ENCODE peak calls at places on chromosomes 16 and 17, in ten cellular contexts. I is fibroblast of lung, E is AG09319, P is sigmoid colon, V is heart left ventricle, J is choroid plexus epithelial cell, Y is fibroblast of mammary gland, B is endothelial cell, Z is chondrocyte, R is GM23338. A is an unnamed sample.

GRCh38 chr16:86798247-86799041 is 220.1 kb downstream of the FOXL1 start:
- DNase-seq in Y (peak; percentile 36), I (peak; percentile 66), R (no peak), E (no peak), J (no peak), Z (no peak), V (no peak), B (no peak), P (peak; percentile 4), A (no peak)

GRCh38 chr17:47693667-47694017 is 319 bp upstream of the TBKBP1 start:
- DNase-seq in I (no peak), Z (peak; percentile 57), Y (no peak), J (no peak), R (no peak), V (no peak), P (no peak), E (no peak), B (peak; percentile 62), A (no peak)

GRCh38 chr17:2222301-2222700 is 81.3 kb downstream of the SMG6 start:
- DNase-seq in B (no peak), R (no peak), Z (no peak), V (no peak), I (no peak), Y (no peak), J (peak; percentile 84), P (no peak), E (no peak), A (no peak)

GRCh38 chr17:13024526-13025263 is 6.9 kb upstream of the ELAC2 start:
- DNase-seq in V (peak; percentile 60), Z (no peak), J (peak; percentile 72), E (no peak), P (no peak), Y (peak; percentile 60), R (peak; percentile 87), B (peak; percentile 90), I (peak; percentile 30), A (peak; percentile 81)

GRCh38 chr16:19119564-19119963 is 5.8 kb downstream of the ITPRIPL2 start:
- DNase-seq in B (no peak), Y (peak; percentile 97), J (peak; percentile 90), P (no peak), R (no peak), V (no peak), E (no peak), I (peak; percentile 85), Z (no peak), A (no peak)

GRCh38 chr16:56221995-56222394 is 30.7 kb downstream of the GNAO1 start:
- DNase-seq in P (no peak), Z (no peak), I (no peak), J (no peak), Y (no peak), B (no peak), R (no peak), E (no peak), V (no peak), A (no peak)

GRCh38 chr16:13733561-13733960 is 186.4 kb upstream of the ERCC4 start:
- DNase-seq in I (peak; percentile 4), V (no peak), P (no peak), J (no peak), R (no peak), Y (no peak), E (no peak), B (no peak), Z (no peak), A (no peak)

GRCh38 chr16:10640934-10641333 is 53.8 kb downstream of the TEKT5 start:
- DNase-seq in J (no peak), V (no peak), B (no peak), E (no peak), P (no peak), I (no peak), Y (no peak), R (no peak), Z (no peak), A (no peak)

GRCh38 chr16:10225653-10226052 is 43.4 kb upstream of the GRIN2A start:
- DNase-seq in P (no peak), E (no peak), Y (no peak), I (no peak), B (no peak), R (no peak), V (no peak), J (no peak), Z (no peak), A (no peak)

GRCh38 chr17:19317359-19318095 is 45.0 kb downstream of the B9D1 start:
- DNase-seq in E (peak; percentile 11), R (peak; percentile 93), V (peak; percentile 87), Z (no peak), Y (peak; percentile 84), J (peak; percentile 91), B (peak; percentile 52), I (peak; percentile 91), P (peak; percentile 90), A (no peak)

GRCh38 chr16:31033709-31034492 is 543 bp downstream of the STX4 start:
- DNase-seq in Z (no peak), R (peak; percentile 94), V (peak; percentile 92), B (peak; percentile 80), J (peak; percentile 85), E (peak; percentile 47), Y (peak; percentile 75), I (peak; percentile 63), P (peak; percentile 96), A (peak; percentile 83)

GRCh38 chr16:85844786-85845185 is 45.3 kb downstream of the COX4I1 start:
- DNase-seq in R (no peak), J (peak; percentile 38), P (peak; percentile 64), E (no peak), Z (peak; percentile 34), I (no peak), V (no peak), B (no peak), Y (no peak), A (no peak)

GRCh38 chr16:58508671-58509251 is 6.6 kb upstream of the SETD6 start:
- DNase-seq in Z (peak; percentile 64), R (no peak), P (peak; percentile 59), V (no peak), J (no peak), I (no peak), B (no peak), Y (no peak), E (no peak), A (no peak)

DNA sequence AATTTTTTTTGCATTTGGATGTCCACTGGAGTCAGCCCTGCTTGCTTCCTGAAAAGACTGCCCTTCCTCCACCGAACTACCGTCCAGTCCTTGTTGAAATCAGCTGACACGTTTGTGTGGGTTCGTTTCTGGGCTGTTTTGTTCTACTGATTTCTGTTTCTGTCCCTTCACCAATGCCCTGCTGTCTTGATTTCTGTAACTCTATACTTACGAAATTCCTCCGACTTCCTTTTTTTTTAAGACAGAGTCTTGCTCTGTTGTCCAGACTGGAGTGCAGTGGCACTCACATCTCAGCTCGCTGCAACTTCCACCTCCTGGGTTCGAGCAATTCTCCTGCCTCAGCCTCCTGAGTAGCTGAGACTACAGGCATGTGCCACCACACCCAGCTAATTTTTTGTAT is 8.4 kb upstream of the GAA start:
- DNase-seq in J (peak; percentile 32), R (no peak), E (no peak), Z (no peak), P (peak; percentile 64), Y (no peak), B (no peak), V (no peak), I (no peak), A (no peak)
- TF ChIP-seq CTCF in J (no peak), R (no peak), E (no peak), Z (no peak), P (no peak), Y (no peak), B (no peak), V (no peak), I (no peak), A (no peak)

GRCh38 chr17:49125449-49125848 is 7.1 kb upstream of the B4GALNT2 start:
- DNase-seq in Y (no peak), P (no peak), V (no peak), I (no peak), B (no peak), Z (no peak), J (no peak), E (no peak), R (no peak), A (no peak)
- TF ChIP-seq CTCF in Y (no peak), P (no peak), V (no peak), I (no peak), B (no peak), Z (no peak), J (no peak), E (no peak), R (no peak), A (no peak)

GRCh38 chr17:75267403-75268232 is 3.4 kb downstream of the MIF4GD start:
- DNase-seq in E (no peak), P (no peak), Y (no peak), V (no peak), J (no peak), I (no peak), Z (no peak), B (peak; percentile 35), R (peak; percentile 89), A (no peak)
- TF ChIP-seq CTCF in E (no peak), P (no peak), Y (no peak), V (no peak), J (no peak), I (no peak), Z (no peak), B (no peak), R (peak; percentile 69), A (no peak)

GRCh38 chr16:27712251-27712711 is 162.3 kb downstream of the KATNIP start:
- DNase-seq in B (no peak), J (no peak), E (no peak), P (peak; percentile 45), Z (peak; percentile 67), R (no peak), Y (no peak), V (no peak), I (no peak), A (no peak)
- TF ChIP-seq CTCF in B (no peak), J (no peak), E (no peak), P (no peak), Z (no peak), R (no peak), Y (no peak), V (no peak), I (no peak), A (no peak)

GRCh38 chr16:15521758-15522509 is 87.5 kb downstream of the BMERB1 start:
- DNase-seq in B (no peak), Y (peak; percentile 15), P (no peak), E (no peak), Z (no peak), R (no peak), V (peak; percentile 20), I (no peak), J (peak; percentile 89), A (no peak)

GRCh38 chr16:15521390-15521757 is 87.0 kb downstream of the BMERB1 start:
- DNase-seq in Z (no peak), Y (no peak), E (no peak), B (no peak), I (no peak), P (no peak), V (no peak), J (no peak), R (no peak), A (no peak)

GRCh38 chr16:15523939-15524338 is 89.6 kb downstream of the BMERB1 start:
- DNase-seq in Z (no peak), E (no peak), R (no peak), V (no peak), P (no peak), B (no peak), J (no peak), Y (no peak), I (no peak), A (no peak)

GRCh38 chr16:15524966-15525365 is 90.6 kb downstream of the BMERB1 start:
- DNase-seq in E (no peak), V (no peak), I (no peak), B (no peak), Z (no peak), J (no peak), Y (no peak), R (no peak), P (no peak), A (no peak)

GRCh38 chr16:15523092-15523541 is 88.7 kb downstream of the BMERB1 start:
- DNase-seq in V (peak; percentile 26), R (no peak), I (no peak), Z (no peak), P (no peak), J (no peak), Y (no peak), E (no peak), B (no peak), A (no peak)
- TF ChIP-seq CTCF in V (no peak), R (peak; percentile 66), I (no peak), Z (no peak), P (no peak), J (no peak), Y (no peak), E (no peak), B (no peak), A (no peak)